ENCODE peak calls at places on chromosomes 11 and 22, in eight cellular contexts. B is keratinocyte, T is H9, U is neuronal stem cell, N is GM23248, J is adipocyte, W is K562, M is HCT116. K is an unnamed sample.

GRCh38 chr11:45264839-45265515 is 21.2 kb downstream of the SYT13 start:
- DNase-seq in U (no peak), T (no peak), N (peak), M (no peak), W (peak), J (peak), B (no peak), K (peak)

GRCh38 chr22:44697423-44698179 is 4.4 kb upstream of the PRR5 start:
- DNase-seq in J (peak), U (peak), W (peak), N (peak), B (no peak), M (peak), T (peak), K (peak)

GRCh38 chr11:55895216-55895615 is 12.1 kb downstream of the TRIM51 start:
- DNase-seq in T (no peak), W (no peak), B (no peak), U (no peak), M (no peak), J (no peak), N (no peak), K (no peak)

GRCh38 chr22:41482319-41482935 is 13.5 kb downstream of the ACO2 start:
- DNase-seq in J (peak), U (no peak), B (no peak), M (no peak), T (no peak), N (peak), W (no peak), K (no peak)

GRCh38 chr11:6705905-6706535 is 22.9 kb upstream of the MRPL17 start:
- DNase-seq in B (no peak), U (peak), J (peak), N (peak), T (peak), M (no peak), W (peak), K (peak)

GRCh38 chr22:36042240-36042639 is 13.6 kb upstream of the RBFOX2 start:
- DNase-seq in J (no peak), T (no peak), U (no peak), W (no peak), N (no peak), M (no peak), B (no peak), K (no peak)

GRCh38 chr22:32322986-32323385 is 34.7 kb upstream of the RFPL3 start:
- DNase-seq in W (no peak), J (no peak), N (no peak), U (no peak), T (peak), B (no peak), M (no peak), K (no peak)

GRCh38 chr22:47033648-47034000 is 271.2 kb downstream of the TBC1D22A start:
- DNase-seq in J (no peak), U (no peak), N (no peak), M (no peak), W (no peak), B (no peak), T (no peak), K (no peak)

GRCh38 chr11:8870461-8871282 is 40.3 kb upstream of the AKIP1 start:
- DNase-seq in B (peak), W (peak), N (peak), U (peak), J (peak), M (peak), T (peak), K (peak)

GRCh38 chr22:22178566-22178965 is 66.0 kb upstream of the VPREB1 start:
- DNase-seq in N (no peak), T (no peak), J (no peak), W (no peak), M (no peak), B (no peak), U (no peak), K (no peak)
- H3K9ac ChIP-seq in N (no peak), T (no peak), J (no peak), W (no peak), M (no peak), B (no peak), U (no peak), K (no peak)

GRCh38 chr11:64339754-64340408 is at the start of gene CCDC88B:
- DNase-seq in T (no peak), M (no peak), U (no peak), N (no peak), W (no peak), J (no peak), B (no peak), K (no peak)
- H3K9ac ChIP-seq in T (no peak), M (no peak), U (peak), N (no peak), W (peak), J (no peak), B (no peak), K (no peak)

DNA sequence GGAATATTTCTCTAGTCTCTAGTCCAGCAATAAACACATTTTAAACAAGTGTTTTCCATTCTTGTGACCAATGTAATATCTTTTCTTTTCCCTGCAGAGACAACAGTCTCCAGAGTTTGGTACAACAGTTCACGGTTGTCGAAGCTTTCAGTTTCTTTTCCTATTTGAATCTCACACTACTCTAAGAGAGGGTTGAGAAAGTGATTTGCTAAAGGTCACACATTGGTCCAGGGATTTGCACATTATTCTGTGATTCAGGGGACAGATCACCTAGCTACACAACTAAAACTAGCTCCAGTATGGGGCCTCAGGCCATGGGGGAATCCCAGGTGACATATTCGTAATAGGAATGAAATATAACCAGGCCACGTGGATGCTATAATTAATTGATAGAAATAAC is 132.5 kb downstream of the HIPK3 start:
- DNase-seq in J (no peak), W (no peak), B (no peak), U (no peak), M (no peak), T (no peak), N (no peak), K (no peak)
- H3K9ac ChIP-seq in J (no peak), W (no peak), B (no peak), U (no peak), M (no peak), T (no peak), N (no peak), K (no peak)

GRCh38 chr11:76148207-76148606 is 58.1 kb downstream of the WNT11 start:
- DNase-seq in W (no peak), U (no peak), T (no peak), M (no peak), N (no peak), B (no peak), J (no peak), K (peak)

GRCh38 chr11:76148941-76149613 is 57.2 kb downstream of the WNT11 start:
- DNase-seq in B (no peak), W (no peak), J (no peak), T (no peak), U (no peak), M (no peak), N (no peak), K (peak)

GRCh38 chr11:76149713-76150112 is 56.6 kb downstream of the WNT11 start:
- DNase-seq in J (no peak), N (no peak), T (no peak), U (no peak), B (no peak), W (no peak), M (no peak), K (no peak)

GRCh38 chr11:76150141-76150540 is 56.2 kb downstream of the WNT11 start:
- DNase-seq in N (no peak), U (no peak), W (no peak), M (no peak), B (no peak), J (no peak), T (no peak), K (no peak)

DNA sequence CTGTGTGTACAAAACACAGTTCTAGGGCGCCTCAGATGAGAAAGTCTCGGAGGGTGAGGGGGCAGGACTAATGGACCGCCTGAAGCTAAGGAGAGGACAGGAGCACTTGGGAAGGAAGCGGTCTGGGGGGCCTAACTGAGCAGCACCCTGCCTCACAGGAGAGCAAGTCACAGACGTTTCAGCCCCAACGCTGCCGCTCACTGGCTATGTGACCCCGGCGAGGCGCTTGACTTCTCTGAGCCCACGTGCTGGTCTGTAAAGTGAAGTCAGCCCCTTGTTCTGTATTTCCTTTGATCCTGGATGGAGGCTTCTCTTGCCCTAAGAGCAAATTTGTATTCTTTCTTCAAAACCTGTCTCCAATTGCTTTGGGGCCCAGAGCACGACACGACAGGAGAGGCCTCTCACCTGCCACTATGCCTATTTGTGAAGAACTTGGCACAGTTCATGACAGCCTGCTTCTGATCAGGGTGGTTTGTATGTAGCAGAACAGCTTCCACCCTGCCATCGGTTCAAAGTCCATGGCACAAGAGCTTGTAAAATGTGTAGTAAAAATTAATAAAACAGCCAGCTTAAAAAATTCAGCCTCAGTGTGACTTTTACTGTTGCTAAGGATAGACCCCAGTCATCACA is 59.1 kb downstream of the WNT11 start:
- DNase-seq in M (no peak), W (no peak), J (no peak), N (no peak), B (no peak), T (peak), U (no peak), K (no peak)
- H3K9ac ChIP-seq in M (no peak), W (no peak), J (no peak), N (no peak), B (no peak), T (no peak), U (no peak), K (no peak)

GRCh38 chr11:111414936-111415335 is 35.9 kb upstream of the POU2AF1 start:
- DNase-seq in T (no peak), M (no peak), U (no peak), B (no peak), J (no peak), W (no peak), N (no peak), K (no peak)
- H3K9ac ChIP-seq in T (no peak), M (no peak), U (no peak), B (no peak), J (no peak), W (no peak), N (no peak), K (no peak)

K was measured in PC-3.